ENCODE peak calls at places on chromosomes 7 and 10, in six cellular contexts. One of them, this sample, is unnamed.

GRCh38 chr10:68423522-68423921 is 16.4 kb upstream of the RUFY2 start:
- DNase-seq in right cardiac atrium: no peak
- DNase-seq in mesendoderm: no peak
- DNase-seq in CD4-positive, alpha-beta T cell: peak; percentile 21
- DNase-seq in heart right ventricle: no peak
- DNase-seq in dorsolateral prefrontal cortex: no peak
- DNase-seq in this sample: no peak

GRCh38 chr7:12110425-12110824 is 100.7 kb upstream of the TMEM106B start:
- DNase-seq in heart right ventricle: no peak
- DNase-seq in right cardiac atrium: no peak
- DNase-seq in dorsolateral prefrontal cortex: no peak
- DNase-seq in CD4-positive, alpha-beta T cell: no peak
- DNase-seq in mesendoderm: no peak
- DNase-seq in this sample: no peak

GRCh38 chr10:125014984-125015944 is 73.3 kb downstream of the ZRANB1 start:
- DNase-seq in right cardiac atrium: peak; percentile 85
- DNase-seq in heart right ventricle: peak; percentile 63
- DNase-seq in dorsolateral prefrontal cortex: no peak
- DNase-seq in CD4-positive, alpha-beta T cell: no peak
- DNase-seq in mesendoderm: no peak
- DNase-seq in this sample: peak; percentile 9

GRCh38 chr10:113958631-113959382 is 84.9 kb upstream of the ADRB1 start:
- DNase-seq in heart right ventricle: no peak
- DNase-seq in CD4-positive, alpha-beta T cell: no peak
- DNase-seq in right cardiac atrium: peak; percentile 59
- DNase-seq in mesendoderm: peak; percentile 75
- DNase-seq in dorsolateral prefrontal cortex: no peak
- DNase-seq in this sample: peak; percentile 21

GRCh38 chr10:66747451-66747850 is 178.4 kb upstream of the LRRTM3 start:
- DNase-seq in right cardiac atrium: no peak
- DNase-seq in mesendoderm: no peak
- DNase-seq in CD4-positive, alpha-beta T cell: no peak
- DNase-seq in dorsolateral prefrontal cortex: no peak
- DNase-seq in heart right ventricle: no peak
- DNase-seq in this sample: no peak

GRCh38 chr10:103284170-103284569 is 7.2 kb downstream of the INA start:
- DNase-seq in mesendoderm: no peak
- DNase-seq in right cardiac atrium: no peak
- DNase-seq in CD4-positive, alpha-beta T cell: no peak
- DNase-seq in heart right ventricle: no peak
- DNase-seq in dorsolateral prefrontal cortex: no peak
- DNase-seq in this sample: no peak

GRCh38 chr10:58335306-58336005 is 650 bp downstream of the UBE2D1 start:
- DNase-seq in dorsolateral prefrontal cortex: no peak
- DNase-seq in heart right ventricle: peak; percentile 42
- DNase-seq in CD4-positive, alpha-beta T cell: no peak
- DNase-seq in mesendoderm: peak; percentile 42
- DNase-seq in right cardiac atrium: peak; percentile 67
- DNase-seq in this sample: no peak

GRCh38 chr10:121596668-121597503 is 1.4 kb downstream of the FGFR2 start:
- DNase-seq in heart right ventricle: peak; percentile 24
- DNase-seq in dorsolateral prefrontal cortex: no peak
- DNase-seq in CD4-positive, alpha-beta T cell: no peak
- DNase-seq in right cardiac atrium: peak; percentile 82
- DNase-seq in mesendoderm: peak; percentile 85
- DNase-seq in this sample: peak; percentile 61

GRCh38 chr7:157669768-157670345 is 333.1 kb downstream of the DNAJB6 start:
- DNase-seq in right cardiac atrium: no peak
- DNase-seq in mesendoderm: no peak
- DNase-seq in heart right ventricle: no peak
- DNase-seq in dorsolateral prefrontal cortex: no peak
- DNase-seq in CD4-positive, alpha-beta T cell: no peak
- DNase-seq in this sample: no peak

GRCh38 chr7:47282790-47283496 is 299.0 kb downstream of the TNS3 start:
- DNase-seq in heart right ventricle: no peak
- DNase-seq in mesendoderm: no peak
- DNase-seq in dorsolateral prefrontal cortex: no peak
- DNase-seq in CD4-positive, alpha-beta T cell: no peak
- DNase-seq in right cardiac atrium: no peak
- DNase-seq in this sample: no peak

GRCh38 chr10:34523017-34523767 is 291.9 kb downstream of the PARD3 start:
- DNase-seq in right cardiac atrium: no peak
- DNase-seq in dorsolateral prefrontal cortex: no peak
- DNase-seq in CD4-positive, alpha-beta T cell: no peak
- DNase-seq in heart right ventricle: no peak
- DNase-seq in mesendoderm: no peak
- DNase-seq in this sample: no peak

GRCh38 chr10:13751191-13751764 is 164.5 kb downstream of the PRPF18 start:
- DNase-seq in right cardiac atrium: no peak
- DNase-seq in mesendoderm: no peak
- DNase-seq in dorsolateral prefrontal cortex: no peak
- DNase-seq in CD4-positive, alpha-beta T cell: no peak
- DNase-seq in heart right ventricle: no peak
- DNase-seq in this sample: no peak

GRCh38 chr10:29790223-29790622 is 155.5 kb upstream of the SVIL start:
- DNase-seq in CD4-positive, alpha-beta T cell: no peak
- DNase-seq in dorsolateral prefrontal cortex: no peak
- DNase-seq in right cardiac atrium: no peak
- DNase-seq in mesendoderm: no peak
- DNase-seq in heart right ventricle: no peak
- DNase-seq in this sample: no peak
- H3K27ac ChIP-seq in CD4-positive, alpha-beta T cell: no peak overlapping the region
- H3K27ac ChIP-seq in dorsolateral prefrontal cortex: no peak overlapping the region
- H3K27ac ChIP-seq in right cardiac atrium: no peak overlapping the region
- H3K27ac ChIP-seq in mesendoderm: no peak overlapping the region
- H3K27ac ChIP-seq in heart right ventricle: no peak overlapping the region
- H3K27ac ChIP-seq in this sample: no peak overlapping the region

DNA sequence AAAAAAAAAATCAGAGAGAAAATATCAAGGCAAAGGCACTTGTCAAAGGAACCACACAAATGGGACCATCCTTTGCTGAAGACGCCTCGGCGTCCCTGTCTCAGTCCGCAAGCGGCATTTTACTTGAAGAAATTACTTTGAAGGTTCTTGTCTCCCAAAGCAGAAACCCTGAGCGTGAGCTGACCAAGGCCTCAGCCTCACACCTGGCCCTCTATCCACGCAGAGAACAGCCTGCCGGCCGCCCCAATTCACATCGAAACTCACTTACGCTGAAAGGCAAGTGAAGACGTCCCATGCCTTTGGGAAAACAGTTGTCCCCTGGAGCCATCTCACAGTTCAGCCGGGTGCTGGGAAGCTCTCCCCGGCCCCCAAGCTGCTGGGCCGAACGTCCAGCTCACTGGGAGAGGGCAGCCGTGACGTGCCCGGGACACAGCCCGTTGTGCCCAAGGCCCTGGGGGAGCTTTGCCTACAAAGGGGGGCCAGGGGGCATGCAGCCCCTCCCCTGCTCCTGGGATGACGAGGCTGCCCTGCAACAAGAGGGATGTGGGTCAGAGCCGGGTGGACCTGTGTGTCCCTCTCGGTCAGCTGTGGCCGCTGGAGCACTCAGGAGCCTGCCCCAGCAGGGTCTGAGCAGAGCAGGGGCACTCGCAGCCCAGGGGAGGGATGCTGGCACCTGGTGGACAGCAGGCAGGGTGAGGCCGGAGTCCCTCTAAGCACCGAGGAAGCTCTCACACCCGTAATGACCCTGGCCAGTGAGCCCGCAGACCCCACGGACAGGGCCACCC is 49.6 kb upstream of the PDGFA start:
- DNase-seq in dorsolateral prefrontal cortex: no peak
- DNase-seq in mesendoderm: no peak
- DNase-seq in CD4-positive, alpha-beta T cell: no peak
- DNase-seq in right cardiac atrium: peak; percentile 40
- DNase-seq in heart right ventricle: no peak
- DNase-seq in this sample: no peak
- H3K27ac ChIP-seq in dorsolateral prefrontal cortex: no peak overlapping the region
- H3K27ac ChIP-seq in mesendoderm: no peak overlapping the region
- H3K27ac ChIP-seq in CD4-positive, alpha-beta T cell: no peak overlapping the region
- H3K27ac ChIP-seq in right cardiac atrium: no peak overlapping the region
- H3K27ac ChIP-seq in heart right ventricle: peak overlapping the region; percentile 36
- H3K27ac ChIP-seq in this sample: no peak overlapping the region

GRCh38 chr10:18474111-18474455 is 177.3 kb downstream of the NSUN6 start:
- DNase-seq in mesendoderm: no peak
- DNase-seq in heart right ventricle: no peak
- DNase-seq in CD4-positive, alpha-beta T cell: no peak
- DNase-seq in dorsolateral prefrontal cortex: no peak
- DNase-seq in right cardiac atrium: no peak
- DNase-seq in this sample: no peak
- H3K27ac ChIP-seq in mesendoderm: no peak overlapping the region
- H3K27ac ChIP-seq in heart right ventricle: peak overlapping the region; percentile 74
- H3K27ac ChIP-seq in CD4-positive, alpha-beta T cell: no peak overlapping the region
- H3K27ac ChIP-seq in dorsolateral prefrontal cortex: no peak overlapping the region
- H3K27ac ChIP-seq in right cardiac atrium: peak overlapping the region; percentile 71
- H3K27ac ChIP-seq in this sample: peak overlapping the region; percentile 9

DNA sequence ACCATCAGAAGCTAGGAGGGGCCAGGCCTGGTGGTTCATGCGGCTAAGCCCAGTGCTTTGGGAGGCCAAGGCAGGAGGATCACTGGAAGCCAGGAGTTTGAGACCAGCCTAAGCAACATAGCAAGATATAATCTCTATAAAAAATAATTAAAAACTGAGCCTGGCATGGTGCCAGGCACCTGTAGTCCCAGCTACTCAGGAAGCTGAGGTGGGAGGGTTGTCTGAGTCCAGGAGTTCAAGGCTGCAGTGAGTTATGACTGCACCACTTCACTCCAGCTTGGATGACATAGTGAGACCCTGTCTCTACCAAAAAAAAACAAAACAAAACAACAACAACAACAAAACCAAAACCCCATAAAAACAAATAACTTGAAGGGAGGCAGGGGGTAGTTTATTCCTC is 172.9 kb upstream of the FAM171A1 start:
- DNase-seq in dorsolateral prefrontal cortex: no peak
- DNase-seq in mesendoderm: no peak
- DNase-seq in heart right ventricle: no peak
- DNase-seq in CD4-positive, alpha-beta T cell: no peak
- DNase-seq in right cardiac atrium: no peak
- DNase-seq in this sample: no peak
- H3K27ac ChIP-seq in dorsolateral prefrontal cortex: no peak overlapping the region
- H3K27ac ChIP-seq in mesendoderm: no peak overlapping the region
- H3K27ac ChIP-seq in heart right ventricle: no peak overlapping the region
- H3K27ac ChIP-seq in CD4-positive, alpha-beta T cell: no peak overlapping the region
- H3K27ac ChIP-seq in right cardiac atrium: no peak overlapping the region
- H3K27ac ChIP-seq in this sample: no peak overlapping the region

DNA sequence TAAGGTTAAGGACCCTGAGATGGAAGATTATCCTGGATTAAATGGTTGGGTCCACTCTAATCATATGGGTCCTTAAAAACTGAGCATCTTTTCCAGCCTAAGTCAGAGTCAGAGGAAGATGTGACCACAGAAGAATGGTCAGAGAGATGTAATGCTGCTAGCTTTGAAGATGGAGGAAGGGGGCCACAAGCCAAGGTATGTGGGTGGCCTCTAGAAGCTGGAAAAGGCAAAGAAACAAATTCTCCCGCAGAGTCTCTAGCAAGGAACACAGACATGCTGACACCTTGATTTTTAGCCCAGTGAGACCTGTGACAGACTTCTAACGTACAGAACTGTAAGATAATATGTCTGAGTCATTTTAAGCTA is 1.5 kb upstream of the EXOC6 start:
- DNase-seq in dorsolateral prefrontal cortex: no peak
- DNase-seq in CD4-positive, alpha-beta T cell: no peak
- DNase-seq in right cardiac atrium: no peak
- DNase-seq in mesendoderm: no peak
- DNase-seq in heart right ventricle: no peak
- DNase-seq in this sample: no peak
- H3K27ac ChIP-seq in dorsolateral prefrontal cortex: no peak overlapping the region
- H3K27ac ChIP-seq in CD4-positive, alpha-beta T cell: no peak overlapping the region
- H3K27ac ChIP-seq in right cardiac atrium: no peak overlapping the region
- H3K27ac ChIP-seq in mesendoderm: no peak overlapping the region
- H3K27ac ChIP-seq in heart right ventricle: peak overlapping the region; percentile 92
- H3K27ac ChIP-seq in this sample: no peak overlapping the region

GRCh38 chr7:23349484-23350157 is 50.5 kb downstream of the MALSU1 start:
- DNase-seq in CD4-positive, alpha-beta T cell: no peak
- DNase-seq in heart right ventricle: no peak
- DNase-seq in right cardiac atrium: no peak
- DNase-seq in mesendoderm: peak; percentile 92
- DNase-seq in dorsolateral prefrontal cortex: no peak
- DNase-seq in this sample: no peak

GRCh38 chr7:23343806-23344500 is 44.8 kb downstream of the MALSU1 start:
- DNase-seq in right cardiac atrium: no peak
- DNase-seq in dorsolateral prefrontal cortex: no peak
- DNase-seq in mesendoderm: no peak
- DNase-seq in CD4-positive, alpha-beta T cell: no peak
- DNase-seq in heart right ventricle: no peak
- DNase-seq in this sample: no peak

GRCh38 chr7:23347682-23348180 is 48.6 kb downstream of the MALSU1 start:
- DNase-seq in right cardiac atrium: no peak
- DNase-seq in mesendoderm: peak; percentile 37
- DNase-seq in heart right ventricle: no peak
- DNase-seq in dorsolateral prefrontal cortex: no peak
- DNase-seq in CD4-positive, alpha-beta T cell: no peak
- DNase-seq in this sample: no peak

GRCh38 chr7:23346316-23346715 is 47.2 kb downstream of the MALSU1 start:
- DNase-seq in mesendoderm: no peak
- DNase-seq in CD4-positive, alpha-beta T cell: no peak
- DNase-seq in heart right ventricle: no peak
- DNase-seq in dorsolateral prefrontal cortex: no peak
- DNase-seq in right cardiac atrium: no peak
- DNase-seq in this sample: no peak

DNA sequence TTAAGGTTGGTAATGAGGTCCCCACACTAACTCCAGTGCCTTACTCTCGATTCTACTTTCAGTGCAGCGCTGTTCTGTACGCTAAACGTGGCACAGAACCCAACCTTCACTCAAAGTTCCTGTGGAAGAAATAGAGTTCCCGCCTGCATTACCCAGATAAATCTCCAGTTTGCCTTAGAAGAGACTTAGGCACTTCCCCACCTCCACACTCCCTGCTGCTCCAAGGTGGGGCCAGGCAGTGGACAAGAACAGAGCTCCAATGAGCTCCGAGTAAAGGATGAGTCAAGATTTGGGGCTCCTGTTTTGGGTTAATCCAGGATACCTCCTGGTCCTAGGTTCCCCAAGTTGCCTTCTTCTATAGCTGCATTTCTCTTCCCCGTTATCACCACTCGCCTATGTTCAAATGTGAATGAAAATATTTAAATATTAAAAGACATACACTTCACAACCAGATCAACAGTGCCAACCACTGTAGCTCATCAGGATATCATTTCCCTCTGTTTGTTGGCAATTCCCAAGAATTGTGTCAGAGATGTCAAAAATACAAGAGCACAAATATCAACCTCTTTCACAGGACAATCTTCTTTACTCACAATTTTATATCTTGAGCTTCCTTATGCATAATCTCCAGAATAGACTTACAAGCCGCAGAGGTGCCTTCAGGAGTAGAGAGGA is 48.0 kb downstream of the MALSU1 start:
- DNase-seq in dorsolateral prefrontal cortex: no peak
- DNase-seq in CD4-positive, alpha-beta T cell: no peak
- DNase-seq in mesendoderm: no peak
- DNase-seq in right cardiac atrium: no peak
- DNase-seq in heart right ventricle: no peak
- DNase-seq in this sample: no peak
- H3K27ac ChIP-seq in dorsolateral prefrontal cortex: no peak overlapping the region
- H3K27ac ChIP-seq in CD4-positive, alpha-beta T cell: no peak overlapping the region
- H3K27ac ChIP-seq in mesendoderm: no peak overlapping the region
- H3K27ac ChIP-seq in right cardiac atrium: no peak overlapping the region
- H3K27ac ChIP-seq in heart right ventricle: peak overlapping the region; percentile 1
- H3K27ac ChIP-seq in this sample: no peak overlapping the region

This sample was measured in caudate nucleus.